ENCODE peak calls at places on chromosomes 13 and 19, in seven cellular contexts. J is glutamatergic neuron; W is CD8-positive, alpha-beta T cell; I is suprapubic skin; X is heart left ventricle; C is NB4; K is WTC11. S is an unnamed sample.

GRCh38 chr13:77373541-77373940 is 46.6 kb upstream of the MYCBP2 start:
- DNase-seq in C (no peak), K (no peak), J (no peak), X (no peak), I (no peak), W (no peak), S (no peak)

GRCh38 chr19:7607212-7607873 is 11.7 kb downstream of the CAMSAP3 start:
- DNase-seq in W (no peak), C (no peak), I (no peak), J (no peak), X (no peak), K (no peak), S (no peak)

GRCh38 chr13:67726979-67727378 is 496.8 kb upstream of the PCDH9 start:
- DNase-seq in J (no peak), I (no peak), C (no peak), X (no peak), K (peak), W (no peak), S (no peak)

GRCh38 chr13:24281188-24282008 is 28.0 kb upstream of the C1QTNF9 start:
- DNase-seq in W (no peak), X (no peak), C (no peak), I (no peak), K (no peak), J (no peak), S (no peak)

GRCh38 chr19:16369664-16370576 is 45.3 kb downstream of the KLF2 start:
- DNase-seq in C (no peak), W (peak), X (peak), K (no peak), I (no peak), J (no peak), S (no peak)

GRCh38 chr19:12722566-12723382 is 958 bp downstream of the TNPO2 start:
- DNase-seq in W (peak), K (peak), X (peak), I (peak), J (peak), C (peak), S (peak)

GRCh38 chr19:292281-292884 is 1.2 kb upstream of the PLPP2 start:
- DNase-seq in X (no peak), W (no peak), K (no peak), I (peak), J (no peak), C (no peak), S (no peak)

GRCh38 chr13:77584111-77584510 is 48.6 kb downstream of the SCEL start:
- DNase-seq in W (no peak), C (no peak), I (peak), K (no peak), X (no peak), J (no peak), S (no peak)

GRCh38 chr19:51676566-51677083 is 16.5 kb upstream of the SPACA6 start:
- DNase-seq in X (no peak), I (no peak), C (no peak), J (no peak), K (no peak), W (peak), S (no peak)

GRCh38 chr19:38394488-38394887 is 6.0 kb downstream of the SPRED3 start:
- DNase-seq in C (no peak), W (peak), I (no peak), J (peak), X (no peak), K (peak), S (peak)

GRCh38 chr19:9171393-9171991 is 7.3 kb upstream of the OR7D2 start:
- DNase-seq in X (no peak), C (no peak), J (no peak), W (no peak), I (no peak), K (no peak), S (no peak)

GRCh38 chr13:55999709-56000108 is 1141.0 kb upstream of the PRR20A start:
- DNase-seq in W (no peak), J (no peak), X (no peak), K (peak), C (peak), I (no peak), S (no peak)
- TF ChIP-seq CTCF in W (no peak), J (no peak), X (no peak), K (peak), C (peak), I (no peak), S (no peak)

DNA sequence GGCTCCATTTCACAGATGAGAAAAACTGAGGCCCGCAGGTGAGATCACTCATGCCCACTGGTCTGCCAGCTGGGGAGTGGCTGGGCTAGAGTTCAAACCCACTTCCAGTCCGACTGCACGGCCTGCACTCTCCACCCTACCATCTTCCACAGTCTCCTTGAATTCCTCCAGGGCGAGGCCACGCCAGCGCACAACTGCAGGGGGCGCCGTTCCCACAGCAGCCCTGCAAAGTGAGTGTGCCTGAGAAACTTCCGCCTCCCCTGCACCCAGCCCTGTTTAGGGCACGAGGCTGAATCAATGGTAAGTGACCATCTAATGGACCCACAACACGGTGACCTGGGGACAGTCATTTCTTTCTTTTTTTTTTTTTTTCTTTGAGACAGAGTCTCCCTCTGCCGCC is 829 bp upstream of the ATCAY start:
- DNase-seq in J (no peak), C (no peak), I (no peak), X (no peak), K (peak), W (no peak), S (no peak)
- TF ChIP-seq CTCF in J (peak), C (peak), I (no peak), X (no peak), K (peak), W (no peak), S (no peak)

GRCh38 chr19:56660381-56661105 is 11.0 kb downstream of the ZNF835 start:
- DNase-seq in I (no peak), X (peak), J (no peak), W (no peak), C (no peak), K (no peak), S (no peak)
- TF ChIP-seq CTCF in I (no peak), X (peak), J (no peak), W (no peak), C (peak), K (no peak), S (no peak)

GRCh38 chr19:18306903-18307681 is 15.8 kb downstream of the LSM4 start:
- DNase-seq in C (no peak), W (peak), K (no peak), J (no peak), X (no peak), I (no peak), S (no peak)
- TF ChIP-seq CTCF in C (no peak), W (no peak), K (no peak), J (no peak), X (no peak), I (no peak), S (no peak)

DNA sequence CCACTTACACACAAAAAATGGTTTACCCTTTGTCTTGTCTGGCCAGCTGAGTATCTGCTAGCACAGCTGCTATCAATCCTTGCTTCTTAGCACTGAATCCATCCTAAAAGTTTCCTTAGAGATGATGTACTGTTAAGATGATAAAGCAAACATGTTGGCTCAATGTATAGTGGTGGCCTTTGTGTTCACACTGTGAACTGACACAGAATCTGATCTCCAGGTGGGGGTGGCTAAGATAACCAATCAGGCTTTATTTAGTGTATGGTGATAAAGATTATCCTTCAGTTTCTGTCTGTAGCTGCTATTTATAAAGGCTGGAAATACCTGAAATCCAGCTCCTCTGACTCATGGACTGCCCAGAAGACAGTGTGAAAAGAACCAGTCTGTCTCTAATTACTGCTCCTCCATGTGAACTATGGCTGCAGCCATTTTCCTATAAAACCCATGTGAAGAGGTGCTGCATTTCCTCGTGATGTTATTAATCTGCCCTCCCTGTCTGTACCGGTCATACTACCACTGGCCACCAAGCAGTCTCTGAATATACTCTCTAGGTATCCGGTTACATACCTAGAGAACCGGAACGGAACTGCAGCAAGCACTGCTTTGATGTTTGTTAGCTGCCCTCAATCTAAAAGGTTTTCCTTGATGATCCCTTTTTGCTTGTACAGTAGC is 238.1 kb downstream of the LHFPL6 start:
- DNase-seq in X (no peak), J (no peak), K (no peak), C (no peak), I (no peak), W (no peak), S (no peak)
- TF ChIP-seq CTCF in X (no peak), J (no peak), K (no peak), C (no peak), I (no peak), W (no peak), S (no peak)

S was measured in GM10248.